ENCODE peak calls at places on chromosomes 3 and 15, in ten cellular contexts. C is astrocyte of the spinal cord, G is epithelial cell of proximal tubule, Z is AG09309, N is pancreas, T is GM23248, W is HFF-Myc, J is neuronal stem cell, Y is fibroblast of pulmonary artery, L is cardiac fibroblast. A is an unnamed sample.

GRCh38 chr3:193502871-193503270 is 51.8 kb downstream of the ATP13A4 start:
- DNase-seq in W (no peak), C (no peak), G (no peak), L (no peak), Y (no peak), J (no peak), Z (no peak), N (no peak), T (no peak), A (no peak)

GRCh38 chr3:188092648-188093047 is 61.3 kb upstream of the LPP start:
- DNase-seq in L (peak), N (no peak), C (no peak), Y (no peak), W (peak), T (peak), J (no peak), G (no peak), Z (no peak), A (no peak)

GRCh38 chr3:165532851-165533250 is 304.4 kb downstream of the BCHE start:
- DNase-seq in Z (no peak), C (peak), T (no peak), W (no peak), J (no peak), Y (no peak), L (no peak), N (no peak), G (no peak), A (no peak)

GRCh38 chr3:10017636-10018292 is 8.5 kb upstream of the FANCD2 start:
- DNase-seq in W (no peak), Z (no peak), C (peak), J (no peak), L (peak), Y (peak), G (peak), T (peak), N (no peak), A (no peak)

GRCh38 chr3:66586853-66587252 is 86.0 kb upstream of the LRIG1 start:
- DNase-seq in N (no peak), T (no peak), G (no peak), Y (no peak), W (no peak), Z (no peak), C (no peak), L (no peak), J (no peak), A (no peak)

GRCh38 chr3:182608876-182609275 is 184.4 kb upstream of the ATP11B start:
- DNase-seq in G (no peak), J (no peak), W (no peak), C (no peak), N (no peak), L (no peak), Z (no peak), T (no peak), Y (no peak), A (no peak)

GRCh38 chr15:96314508-96314907 is 16.0 kb upstream of the NR2F2 start:
- DNase-seq in C (no peak), T (no peak), J (no peak), W (no peak), N (no peak), G (no peak), Y (no peak), L (no peak), Z (no peak), A (no peak)

GRCh38 chr15:101324513-101325177 is 29.6 kb upstream of the SNRPA1 start:
- DNase-seq in T (no peak), Y (no peak), J (no peak), L (no peak), W (no peak), Z (no peak), N (no peak), G (no peak), C (no peak), A (no peak)

GRCh38 chr15:94031072-94031471 is 200.3 kb upstream of the MCTP2 start:
- DNase-seq in W (no peak), C (no peak), T (no peak), G (no peak), J (no peak), Y (no peak), N (no peak), L (no peak), Z (no peak), A (no peak)
- H3K4me3 ChIP-seq in W (no peak), C (no peak), T (no peak), G (no peak), J (no peak), Y (no peak), N (no peak), L (no peak), Z (no peak), A (no peak)

GRCh38 chr15:90762109-90762508 is 45.0 kb downstream of the BLM start:
- DNase-seq in Y (peak), J (no peak), C (peak), Z (peak), G (no peak), W (no peak), L (peak), N (no peak), T (peak), A (peak)

GRCh38 chr15:90760661-90761232 is 43.6 kb downstream of the BLM start:
- DNase-seq in J (no peak), Y (no peak), T (no peak), C (no peak), G (no peak), Z (no peak), L (no peak), N (no peak), W (no peak), A (no peak)

GRCh38 chr15:90765489-90765888 is 48.3 kb downstream of the BLM start:
- DNase-seq in Z (no peak), L (no peak), C (no peak), N (no peak), G (no peak), T (no peak), W (no peak), J (no peak), Y (no peak), A (no peak)

GRCh38 chr15:90763700-90764099 is 46.6 kb downstream of the BLM start:
- DNase-seq in N (no peak), T (no peak), G (no peak), Z (no peak), C (no peak), L (no peak), J (no peak), W (no peak), Y (no peak), A (no peak)

GRCh38 chr15:90761629-90762028 is 44.5 kb downstream of the BLM start:
- DNase-seq in N (no peak), L (no peak), J (no peak), W (no peak), G (no peak), C (no peak), Z (no peak), Y (no peak), T (no peak), A (no peak)
- H3K4me3 ChIP-seq in N (no peak), L (no peak), J (no peak), W (no peak), G (no peak), C (no peak), Z (no peak), Y (no peak), T (peak), A (peak)

GRCh38 chr3:100540791-100541334 is 48.4 kb downstream of the TMEM45A start:
- DNase-seq in J (no peak), N (no peak), G (no peak), L (no peak), W (no peak), Y (no peak), Z (no peak), T (no peak), C (no peak), A (no peak)
- H3K4me3 ChIP-seq in J (no peak), N (no peak), G (no peak), L (no peak), W (no peak), Y (no peak), Z (no peak), T (no peak), C (no peak), A (no peak)

GRCh38 chr15:58331903-58332675 is 99.7 kb upstream of the LIPC start:
- DNase-seq in J (peak), T (peak), N (peak), Z (peak), Y (peak), L (peak), C (peak), W (peak), G (peak), A (peak)
- H3K4me3 ChIP-seq in J (no peak), T (peak), N (no peak), Z (no peak), Y (no peak), L (no peak), C (no peak), W (no peak), G (peak), A (peak)

GRCh38 chr3:88433572-88433971 is 283.8 kb downstream of the C3orf38 start:
- DNase-seq in C (no peak), G (no peak), W (no peak), J (no peak), L (no peak), N (no peak), Z (no peak), T (no peak), Y (no peak), A (no peak)

DNA sequence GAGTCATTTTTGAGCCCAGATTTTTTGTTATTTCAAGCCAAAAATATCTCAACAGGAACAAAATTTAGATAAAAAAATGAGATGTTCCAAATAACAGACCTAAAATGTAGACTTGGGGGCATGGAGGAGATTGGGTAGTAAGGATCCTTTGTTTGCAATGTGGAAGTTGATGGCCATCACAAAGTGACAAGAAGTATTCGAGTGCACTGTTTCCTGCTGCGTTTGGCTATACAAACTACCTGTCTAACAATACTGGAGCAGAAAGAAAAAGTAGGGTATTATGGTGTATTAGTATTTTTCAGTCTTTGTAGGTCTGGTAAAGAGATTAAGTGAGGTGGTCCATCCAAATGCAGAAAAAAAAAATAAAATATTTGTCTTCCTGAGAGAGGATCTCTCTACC is 284.2 kb downstream of the C3orf38 start:
- DNase-seq in Z (no peak), Y (no peak), G (no peak), W (no peak), C (no peak), L (no peak), N (no peak), T (no peak), J (no peak), A (no peak)
- H3K4me3 ChIP-seq in Z (no peak), Y (no peak), G (no peak), W (no peak), C (no peak), L (no peak), N (no peak), T (no peak), J (no peak), A (no peak)

GRCh38 chr15:98547255-98547654 is 101.1 kb upstream of the IGF1R start:
- DNase-seq in Z (no peak), T (no peak), W (no peak), C (no peak), G (no peak), J (no peak), L (no peak), N (no peak), Y (no peak), A (no peak)

GRCh38 chr15:98549741-98550140 is 98.6 kb upstream of the IGF1R start:
- DNase-seq in Z (no peak), G (no peak), W (no peak), Y (no peak), J (no peak), T (no peak), N (no peak), L (no peak), C (no peak), A (no peak)

GRCh38 chr15:98547741-98548166 is 100.6 kb upstream of the IGF1R start:
- DNase-seq in W (no peak), J (no peak), G (no peak), N (peak), Y (peak), C (peak), Z (no peak), L (no peak), T (peak), A (no peak)

GRCh38 chr15:98549003-98549402 is 99.3 kb upstream of the IGF1R start:
- DNase-seq in T (no peak), G (no peak), Y (no peak), J (no peak), C (no peak), L (no peak), Z (no peak), N (no peak), W (no peak), A (no peak)

GRCh38 chr15:98548172-98548971 is 100.0 kb upstream of the IGF1R start:
- DNase-seq in N (peak), Z (no peak), G (peak), T (peak), W (peak), L (peak), J (peak), C (peak), Y (peak), A (peak)
- H3K4me3 ChIP-seq in N (peak), Z (peak), G (peak), T (peak), W (peak), L (peak), J (peak), C (peak), Y (peak), A (peak)

GRCh38 chr15:48638966-48639365 is 6.5 kb downstream of the FBN1 start:
- DNase-seq in T (no peak), G (no peak), C (no peak), Z (no peak), Y (no peak), J (no peak), N (no peak), L (no peak), W (no peak), A (no peak)

GRCh38 chr15:48643776-48644497 is 1.6 kb downstream of the FBN1 start:
- DNase-seq in W (no peak), L (peak), J (no peak), C (no peak), T (peak), Z (no peak), Y (no peak), G (no peak), N (no peak), A (no peak)

GRCh38 chr15:48643236-48643635 is 2.3 kb downstream of the FBN1 start:
- DNase-seq in C (no peak), Y (no peak), N (no peak), W (no peak), G (no peak), Z (no peak), L (peak), J (no peak), T (peak), A (no peak)

GRCh38 chr15:48642795-48643194 is 2.7 kb downstream of the FBN1 start:
- DNase-seq in G (no peak), N (no peak), Y (no peak), Z (no peak), J (no peak), T (peak), C (no peak), W (no peak), L (peak), A (no peak)

DNA sequence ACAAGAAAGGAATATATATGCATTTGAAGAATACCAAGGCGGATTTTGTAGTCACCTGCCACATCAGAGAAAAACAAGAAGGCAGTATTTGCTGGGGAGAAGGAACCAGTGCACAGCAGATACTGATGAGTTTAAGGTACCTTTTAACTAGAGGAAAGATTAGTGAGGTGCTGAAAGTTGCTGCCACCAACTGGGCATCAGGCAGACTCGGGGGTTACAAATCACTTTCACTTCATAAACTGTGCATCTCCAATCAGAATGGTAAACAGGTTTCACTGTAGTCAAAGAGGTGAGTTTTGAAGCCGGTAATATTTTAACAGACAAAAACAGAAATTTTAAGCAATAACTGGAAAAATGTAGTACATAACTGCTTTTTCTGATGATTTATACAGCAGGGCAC is 4.1 kb downstream of the FBN1 start:
- DNase-seq in L (peak), C (peak), T (peak), Z (no peak), N (no peak), G (no peak), W (no peak), J (no peak), Y (peak), A (no peak)
- H3K4me3 ChIP-seq in L (peak), C (peak), T (peak), Z (peak), N (no peak), G (no peak), W (peak), J (no peak), Y (peak), A (peak)

GRCh38 chr3:69386535-69387385 is 872 bp upstream of the FRMD4B start:
- DNase-seq in C (no peak), Y (no peak), L (no peak), N (no peak), G (no peak), T (no peak), Z (no peak), W (no peak), J (no peak), A (no peak)

GRCh38 chr3:69388241-69388640 is 2.4 kb upstream of the FRMD4B start:
- DNase-seq in J (no peak), W (no peak), Y (no peak), Z (no peak), L (no peak), N (no peak), G (no peak), C (no peak), T (no peak), A (no peak)

GRCh38 chr3:69385033-69385722 is 710 bp downstream of the FRMD4B start:
- DNase-seq in L (no peak), Y (no peak), C (no peak), N (no peak), T (no peak), W (no peak), J (no peak), Z (no peak), G (no peak), A (no peak)

GRCh38 chr3:69384379-69384778 is 1.5 kb downstream of the FRMD4B start:
- DNase-seq in N (no peak), Z (no peak), C (no peak), W (no peak), G (no peak), L (no peak), Y (peak), T (no peak), J (no peak), A (no peak)

DNA sequence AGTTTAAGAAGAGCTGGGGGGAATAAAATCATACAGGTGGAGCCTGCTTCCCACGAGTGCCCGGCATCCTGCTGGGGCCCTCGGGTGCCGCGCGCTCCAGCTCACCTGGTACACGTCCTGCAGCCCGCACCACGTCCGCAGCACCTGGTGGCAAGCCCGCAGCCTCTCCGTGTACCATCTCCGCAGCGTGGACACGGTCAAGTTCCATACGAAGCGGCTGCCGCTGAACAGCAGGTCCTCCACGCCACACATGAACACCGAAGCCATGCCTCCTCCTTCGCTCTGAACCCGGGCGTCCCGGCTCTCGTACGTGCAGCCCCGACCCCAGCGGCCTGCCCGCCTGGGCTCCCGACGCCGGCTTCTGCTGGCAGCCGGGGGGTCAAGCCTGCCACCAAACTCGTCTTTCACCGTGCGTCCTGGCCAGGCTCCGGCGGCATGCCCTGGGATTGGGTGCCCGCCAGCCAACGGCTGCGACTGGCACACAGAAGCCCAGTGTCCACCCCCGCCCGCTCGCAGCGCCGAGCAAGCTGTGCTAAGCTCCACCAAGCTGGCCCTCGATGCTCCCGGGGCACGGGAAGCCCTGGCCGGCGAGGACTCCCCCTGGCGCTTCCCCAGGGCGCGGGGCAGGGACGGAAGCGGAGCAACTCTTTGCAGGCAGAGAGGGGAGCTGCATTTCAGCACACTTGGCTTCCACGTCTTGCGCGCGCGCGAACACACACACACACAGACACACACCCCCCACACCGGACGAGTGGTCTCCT is at the start of gene FRMD4B:
- DNase-seq in Y (peak), T (peak), L (peak), N (peak), G (no peak), W (no peak), Z (no peak), J (no peak), C (peak), A (peak)
- H3K4me3 ChIP-seq in Y (peak), T (peak), L (peak), N (peak), G (peak), W (peak), Z (peak), J (peak), C (peak), A (peak)

GRCh38 chr15:52924641-52925040 is 134.5 kb upstream of the ONECUT1 start:
- DNase-seq in T (no peak), Y (no peak), J (peak), L (no peak), W (no peak), N (no peak), G (no peak), Z (no peak), C (no peak), A (no peak)
- H3K4me3 ChIP-seq in T (no peak), Y (no peak), J (no peak), L (no peak), W (no peak), N (no peak), G (no peak), Z (no peak), C (no peak), A (no peak)

A was measured in left ventricle myocardium inferior.